ENCODE peak calls at places on chromosomes 1 and 21, in ten cellular contexts. P is Calu3; Y is AG04450; F is nephron progenitor cell; Z is fibroblast of pulmonary artery; X is activated T-cell treated with anti-CD3 and anti-CD28 coated beads for 48 hours; J is mucosa of descending colon; U is stimulated activated CD4-positive, alpha-beta T cell treated with anti-CD3 and anti-CD28 coated beads, Interleukin-1b, Interleukin-23, amount 100 ng/mL, for 48 hours; M is GM12865; S is NCI-H1694 treated with DMSO at 0.1 percent for 48 hours. W is an unnamed sample.

GRCh38 chr1:176785810-176786209 is 322.8 kb downstream of the PAPPA2 start:
- DNase-seq in S (no peak), U (no peak), P (no peak), F (peak), Z (no peak), X (no peak), Y (no peak), J (no peak), M (no peak), W (no peak)

GRCh38 chr1:906532-907420 is 16.9 kb upstream of the SAMD11 start:
- DNase-seq in J (peak), F (no peak), Y (no peak), P (no peak), M (peak), Z (no peak), S (no peak), X (no peak), U (no peak), W (no peak)

GRCh38 chr1:166040635-166041034 is 126.2 kb downstream of the FAM78B start:
- DNase-seq in Y (no peak), J (no peak), S (no peak), U (no peak), X (no peak), P (no peak), F (no peak), Z (no peak), M (no peak), W (no peak)

GRCh38 chr1:66294692-66295384 is 239.1 kb upstream of the SGIP1 start:
- DNase-seq in X (no peak), P (peak), M (no peak), Z (peak), F (no peak), U (no peak), Y (no peak), J (no peak), S (no peak), W (peak)

GRCh38 chr1:22518379-22518778 is 44.9 kb upstream of the EPHA8 start:
- DNase-seq in X (no peak), M (no peak), Y (no peak), P (no peak), Z (no peak), F (no peak), J (no peak), U (no peak), S (no peak), W (no peak)

GRCh38 chr1:4796161-4796998 is 142.0 kb downstream of the AJAP1 start:
- DNase-seq in U (no peak), Y (no peak), X (no peak), S (no peak), Z (no peak), M (peak), F (no peak), P (no peak), J (no peak), W (no peak)

GRCh38 chr1:225891229-225891972 is 2.5 kb upstream of the LEFTY1 start:
- DNase-seq in P (peak), S (no peak), Y (no peak), U (no peak), J (peak), M (no peak), X (no peak), F (no peak), Z (no peak), W (no peak)

GRCh38 chr21:44932366-44933181 is 7.3 kb upstream of the SLX9 start:
- DNase-seq in Z (no peak), U (peak), M (peak), Y (no peak), F (peak), P (peak), X (peak), S (no peak), J (peak), W (no peak)

GRCh38 chr1:7853341-7854026 is 619 bp upstream of the UTS2 start:
- DNase-seq in F (no peak), J (no peak), Y (no peak), P (no peak), X (no peak), U (no peak), S (no peak), M (no peak), Z (no peak), W (no peak)

GRCh38 chr1:4655674-4656532 is 1.5 kb downstream of the AJAP1 start:
- DNase-seq in U (peak), M (peak), S (no peak), Y (no peak), X (no peak), F (peak), P (peak), J (peak), Z (peak), W (peak)

GRCh38 chr1:205199090-205199930 is 12.2 kb downstream of the DSTYK start:
- DNase-seq in S (no peak), Z (no peak), F (no peak), P (no peak), M (peak), J (no peak), U (peak), X (peak), Y (no peak), W (peak)

GRCh38 chr1:39103321-39104157 is 77.4 kb downstream of the NDUFS5 start:
- DNase-seq in J (no peak), P (no peak), M (no peak), X (no peak), Y (no peak), F (no peak), Z (peak), U (no peak), S (no peak), W (peak)